ENCODE peak calls at places on chromosome 9, in six cellular contexts. One of them, this sample, is unnamed.

GRCh38 chr9:22052376-22052945 is 43.4 kb upstream of the CDKN2B start:
- DNase-seq in fibroblast of pulmonary artery: peak
- DNase-seq in endothelial cell: no peak
- DNase-seq in tibial artery: no peak
- DNase-seq in T-cell: no peak
- DNase-seq in neural crest cell: no peak
- DNase-seq in this sample: no peak

GRCh38 chr9:103798620-103799019 is 295.5 kb upstream of the SMC2 start:
- DNase-seq in fibroblast of pulmonary artery: peak
- DNase-seq in endothelial cell: no peak
- DNase-seq in tibial artery: no peak
- DNase-seq in T-cell: no peak
- DNase-seq in neural crest cell: no peak
- DNase-seq in this sample: no peak

GRCh38 chr9:134339183-134339806 is 13.0 kb downstream of the RXRA start:
- DNase-seq in fibroblast of pulmonary artery: peak
- DNase-seq in endothelial cell: no peak
- DNase-seq in tibial artery: no peak
- DNase-seq in T-cell: no peak
- DNase-seq in neural crest cell: no peak
- DNase-seq in this sample: no peak

GRCh38 chr9:117725426-117725887 is 21.3 kb downstream of the TLR4 start:
- DNase-seq in fibroblast of pulmonary artery: peak
- DNase-seq in endothelial cell: no peak
- DNase-seq in tibial artery: peak
- DNase-seq in T-cell: no peak
- DNase-seq in neural crest cell: no peak
- DNase-seq in this sample: no peak

GRCh38 chr9:126676685-126677143 is 63.0 kb downstream of the LMX1B start:
- DNase-seq in fibroblast of pulmonary artery: no peak
- DNase-seq in endothelial cell: no peak
- DNase-seq in tibial artery: no peak
- DNase-seq in T-cell: no peak
- DNase-seq in neural crest cell: no peak
- DNase-seq in this sample: no peak

GRCh38 chr9:111634860-111635259 is 3.7 kb downstream of the DNAJC25 start:
- DNase-seq in fibroblast of pulmonary artery: no peak
- DNase-seq in endothelial cell: no peak
- DNase-seq in tibial artery: no peak
- DNase-seq in T-cell: no peak
- DNase-seq in neural crest cell: no peak
- DNase-seq in this sample: no peak

GRCh38 chr9:124350485-124351263 is 64.6 kb downstream of the PSMB7 start:
- DNase-seq in fibroblast of pulmonary artery: no peak
- DNase-seq in endothelial cell: no peak
- DNase-seq in tibial artery: no peak
- DNase-seq in T-cell: no peak
- DNase-seq in neural crest cell: no peak
- DNase-seq in this sample: no peak

GRCh38 chr9:22049411-22049810 is 40.3 kb upstream of the CDKN2B start:
- DNase-seq in fibroblast of pulmonary artery: peak
- DNase-seq in endothelial cell: no peak
- DNase-seq in tibial artery: no peak
- DNase-seq in T-cell: no peak
- DNase-seq in neural crest cell: no peak
- DNase-seq in this sample: no peak

GRCh38 chr9:134369416-134370212 is 43.4 kb downstream of the RXRA start:
- DNase-seq in fibroblast of pulmonary artery: no peak
- DNase-seq in endothelial cell: no peak
- DNase-seq in tibial artery: no peak
- DNase-seq in T-cell: no peak
- DNase-seq in neural crest cell: no peak
- DNase-seq in this sample: no peak

GRCh38 chr9:74867483-74867882 is 20.2 kb downstream of the TRPM6 start:
- DNase-seq in fibroblast of pulmonary artery: no peak
- DNase-seq in endothelial cell: no peak
- DNase-seq in tibial artery: no peak
- DNase-seq in T-cell: no peak
- DNase-seq in neural crest cell: no peak
- DNase-seq in this sample: no peak

GRCh38 chr9:93573204-93573828 is 3.1 kb upstream of the PHF2 start:
- DNase-seq in fibroblast of pulmonary artery: no peak
- DNase-seq in endothelial cell: no peak
- DNase-seq in tibial artery: no peak
- DNase-seq in T-cell: no peak
- DNase-seq in neural crest cell: no peak
- DNase-seq in this sample: no peak

GRCh38 chr9:27660148-27660547 is 86.9 kb upstream of the C9orf72 start:
- DNase-seq in fibroblast of pulmonary artery: no peak
- DNase-seq in endothelial cell: no peak
- DNase-seq in tibial artery: no peak
- DNase-seq in T-cell: no peak
- DNase-seq in neural crest cell: no peak
- DNase-seq in this sample: no peak

GRCh38 chr9:137865581-137866145 is 11.9 kb upstream of the CACNA1B start:
- DNase-seq in fibroblast of pulmonary artery: no peak
- DNase-seq in endothelial cell: no peak
- DNase-seq in tibial artery: no peak
- DNase-seq in T-cell: no peak
- DNase-seq in neural crest cell: no peak
- DNase-seq in this sample: peak

GRCh38 chr9:121529237-121529987 is 29.8 kb upstream of the GGTA1 start:
- DNase-seq in fibroblast of pulmonary artery: peak
- DNase-seq in endothelial cell: no peak
- DNase-seq in tibial artery: peak
- DNase-seq in T-cell: no peak
- DNase-seq in neural crest cell: no peak
- DNase-seq in this sample: no peak

GRCh38 chr9:132986586-132986985 is 8.1 kb downstream of the GFI1B start:
- DNase-seq in fibroblast of pulmonary artery: no peak
- DNase-seq in endothelial cell: no peak
- DNase-seq in tibial artery: no peak
- DNase-seq in T-cell: no peak
- DNase-seq in neural crest cell: no peak
- DNase-seq in this sample: no peak

GRCh38 chr9:83572524-83572923 is 34.3 kb upstream of the FRMD3 start:
- DNase-seq in fibroblast of pulmonary artery: peak
- DNase-seq in endothelial cell: no peak
- DNase-seq in tibial artery: peak
- DNase-seq in T-cell: no peak
- DNase-seq in neural crest cell: no peak
- DNase-seq in this sample: no peak

GRCh38 chr9:34197280-34197679 is 18.4 kb downstream of the UBAP1 start:
- DNase-seq in fibroblast of pulmonary artery: no peak
- DNase-seq in endothelial cell: no peak
- DNase-seq in tibial artery: no peak
- DNase-seq in T-cell: no peak
- DNase-seq in neural crest cell: no peak
- DNase-seq in this sample: no peak

GRCh38 chr9:130313103-130313858 is 47.7 kb downstream of the HMCN2 start:
- DNase-seq in fibroblast of pulmonary artery: no peak
- DNase-seq in endothelial cell: no peak
- DNase-seq in tibial artery: no peak
- DNase-seq in T-cell: no peak
- DNase-seq in neural crest cell: no peak
- DNase-seq in this sample: no peak

GRCh38 chr9:121748727-121749546 is 97.5 kb downstream of the DAB2IP start:
- DNase-seq in fibroblast of pulmonary artery: no peak
- DNase-seq in endothelial cell: no peak
- DNase-seq in tibial artery: peak
- DNase-seq in T-cell: no peak
- DNase-seq in neural crest cell: no peak
- DNase-seq in this sample: no peak

GRCh38 chr9:137321726-137322361 is 19.8 kb upstream of the NRARP start:
- DNase-seq in fibroblast of pulmonary artery: no peak
- DNase-seq in endothelial cell: no peak
- DNase-seq in tibial artery: no peak
- DNase-seq in T-cell: no peak
- DNase-seq in neural crest cell: no peak
- DNase-seq in this sample: no peak

GRCh38 chr9:137456864-137457405 is 2.2 kb downstream of the NSMF start:
- DNase-seq in fibroblast of pulmonary artery: no peak
- DNase-seq in endothelial cell: no peak
- DNase-seq in tibial artery: no peak
- DNase-seq in T-cell: no peak
- DNase-seq in neural crest cell: no peak
- DNase-seq in this sample: no peak

GRCh38 chr9:130432362-130432761 is 12.4 kb upstream of the ASS1 start:
- DNase-seq in fibroblast of pulmonary artery: no peak
- DNase-seq in endothelial cell: no peak
- DNase-seq in tibial artery: no peak
- DNase-seq in T-cell: no peak
- DNase-seq in neural crest cell: no peak
- DNase-seq in this sample: no peak

GRCh38 chr9:120152295-120152694 is 427.7 kb downstream of the CDK5RAP2 start:
- DNase-seq in fibroblast of pulmonary artery: no peak
- DNase-seq in endothelial cell: no peak
- DNase-seq in tibial artery: no peak
- DNase-seq in T-cell: no peak
- DNase-seq in neural crest cell: peak
- DNase-seq in this sample: peak

GRCh38 chr9:86585422-86586143 is 231.4 kb upstream of the TUT7 start:
- DNase-seq in fibroblast of pulmonary artery: peak
- DNase-seq in endothelial cell: no peak
- DNase-seq in tibial artery: no peak
- DNase-seq in T-cell: no peak
- DNase-seq in neural crest cell: no peak
- DNase-seq in this sample: no peak

GRCh38 chr9:81393985-81394811 is 295.1 kb downstream of the TLE1 start:
- DNase-seq in fibroblast of pulmonary artery: no peak
- DNase-seq in endothelial cell: no peak
- DNase-seq in tibial artery: no peak
- DNase-seq in T-cell: no peak
- DNase-seq in neural crest cell: no peak
- DNase-seq in this sample: no peak

GRCh38 chr9:87725900-87726709 is at the start of gene CTSL:
- DNase-seq in fibroblast of pulmonary artery: peak
- DNase-seq in endothelial cell: peak
- DNase-seq in tibial artery: peak
- DNase-seq in T-cell: peak
- DNase-seq in neural crest cell: peak
- DNase-seq in this sample: peak

GRCh38 chr9:108517591-108518365 is 338.0 kb downstream of the ACTL7B start:
- DNase-seq in fibroblast of pulmonary artery: peak
- DNase-seq in endothelial cell: no peak
- DNase-seq in tibial artery: no peak
- DNase-seq in T-cell: no peak
- DNase-seq in neural crest cell: no peak
- DNase-seq in this sample: no peak

GRCh38 chr9:75197521-75197920 is 109.2 kb downstream of the OSTF1 start:
- DNase-seq in fibroblast of pulmonary artery: peak
- DNase-seq in endothelial cell: no peak
- DNase-seq in tibial artery: no peak
- DNase-seq in T-cell: no peak
- DNase-seq in neural crest cell: no peak
- DNase-seq in this sample: no peak

GRCh38 chr9:97811534-97812246 is 41.3 kb upstream of the FOXE1 start:
- DNase-seq in fibroblast of pulmonary artery: peak
- DNase-seq in endothelial cell: no peak
- DNase-seq in tibial artery: no peak
- DNase-seq in T-cell: no peak
- DNase-seq in neural crest cell: no peak
- DNase-seq in this sample: peak

GRCh38 chr9:93677061-93677571 is 100.7 kb downstream of the PHF2 start:
- DNase-seq in fibroblast of pulmonary artery: no peak
- DNase-seq in endothelial cell: peak
- DNase-seq in tibial artery: peak
- DNase-seq in T-cell: no peak
- DNase-seq in neural crest cell: no peak
- DNase-seq in this sample: no peak

GRCh38 chr9:121842612-121842978 is 191.2 kb downstream of the DAB2IP start:
- DNase-seq in fibroblast of pulmonary artery: peak
- DNase-seq in endothelial cell: no peak
- DNase-seq in tibial artery: no peak
- DNase-seq in T-cell: no peak
- DNase-seq in neural crest cell: no peak
- DNase-seq in this sample: no peak

GRCh38 chr9:135865531-135865930 is 41.8 kb downstream of the CAMSAP1 start:
- DNase-seq in fibroblast of pulmonary artery: no peak
- DNase-seq in endothelial cell: no peak
- DNase-seq in tibial artery: no peak
- DNase-seq in T-cell: no peak
- DNase-seq in neural crest cell: no peak
- DNase-seq in this sample: no peak